ENCODE peak calls at places on chromosomes 4 and X, in ten cellular contexts. One of them, this sample, is unnamed.

GRCh38 chrX:45596190-45596808 is 395.6 kb upstream of the DIPK2B start:
- DNase-seq in tibial nerve: no peak
- DNase-seq in kidney epithelial cell: no peak
- DNase-seq in pancreas: no peak
- DNase-seq in keratinocyte: no peak
- DNase-seq in AG10803: peak; percentile 25
- DNase-seq in HepG2: no peak
- DNase-seq in ascending aorta: no peak
- DNase-seq in CD8-positive, alpha-beta T cell: no peak
- DNase-seq in cardiac muscle cell: no peak
- DNase-seq in this sample: no peak

GRCh38 chr4:176270669-176271068 is 1.6 kb upstream of the ASB5 start:
- DNase-seq in tibial nerve: no peak
- DNase-seq in kidney epithelial cell: peak; percentile 100
- DNase-seq in pancreas: no peak
- DNase-seq in keratinocyte: peak; percentile 81
- DNase-seq in AG10803: peak; percentile 98
- DNase-seq in HepG2: peak; percentile 20
- DNase-seq in ascending aorta: no peak
- DNase-seq in CD8-positive, alpha-beta T cell: no peak
- DNase-seq in cardiac muscle cell: no peak
- DNase-seq in this sample: peak; percentile 94

GRCh38 chr4:184168406-184169019 is 49.2 kb downstream of the ENPP6 start:
- DNase-seq in tibial nerve: peak; percentile 64
- DNase-seq in kidney epithelial cell: peak; percentile 14
- DNase-seq in pancreas: peak; percentile 86
- DNase-seq in keratinocyte: no peak
- DNase-seq in AG10803: peak; percentile 60
- DNase-seq in HepG2: peak; percentile 26
- DNase-seq in ascending aorta: peak; percentile 84
- DNase-seq in CD8-positive, alpha-beta T cell: peak; percentile 12
- DNase-seq in cardiac muscle cell: peak; percentile 85
- DNase-seq in this sample: no peak

GRCh38 chr4:79869597-79870336 is 203.3 kb downstream of the ANTXR2 start:
- DNase-seq in tibial nerve: no peak
- DNase-seq in kidney epithelial cell: no peak
- DNase-seq in pancreas: no peak
- DNase-seq in keratinocyte: no peak
- DNase-seq in AG10803: no peak
- DNase-seq in HepG2: no peak
- DNase-seq in ascending aorta: no peak
- DNase-seq in CD8-positive, alpha-beta T cell: no peak
- DNase-seq in cardiac muscle cell: peak; percentile 29
- DNase-seq in this sample: no peak

GRCh38 chrX:128759177-128759576 is 707.0 kb upstream of the ACTRT1 start:
- DNase-seq in tibial nerve: no peak
- DNase-seq in kidney epithelial cell: no peak
- DNase-seq in pancreas: no peak
- DNase-seq in keratinocyte: no peak
- DNase-seq in AG10803: no peak
- DNase-seq in HepG2: no peak
- DNase-seq in ascending aorta: no peak
- DNase-seq in CD8-positive, alpha-beta T cell: no peak
- DNase-seq in cardiac muscle cell: no peak
- DNase-seq in this sample: no peak

GRCh38 chrX:21225643-21226042 is 148.6 kb upstream of the CNKSR2 start:
- DNase-seq in tibial nerve: no peak
- DNase-seq in kidney epithelial cell: no peak
- DNase-seq in pancreas: no peak
- DNase-seq in keratinocyte: no peak
- DNase-seq in AG10803: peak; percentile 0
- DNase-seq in HepG2: no peak
- DNase-seq in ascending aorta: no peak
- DNase-seq in CD8-positive, alpha-beta T cell: no peak
- DNase-seq in cardiac muscle cell: no peak
- DNase-seq in this sample: no peak

GRCh38 chr4:13539047-13539720 is 5.1 kb downstream of the NKX3-2 start:
- DNase-seq in tibial nerve: no peak
- DNase-seq in kidney epithelial cell: no peak
- DNase-seq in pancreas: peak; percentile 41
- DNase-seq in keratinocyte: no peak
- DNase-seq in AG10803: no peak
- DNase-seq in HepG2: no peak
- DNase-seq in ascending aorta: no peak
- DNase-seq in CD8-positive, alpha-beta T cell: no peak
- DNase-seq in cardiac muscle cell: no peak
- DNase-seq in this sample: no peak

GRCh38 chr4:57182132-57182874 is 72.1 kb upstream of the IGFBP7 start:
- DNase-seq in tibial nerve: peak; percentile 45
- DNase-seq in kidney epithelial cell: no peak
- DNase-seq in pancreas: no peak
- DNase-seq in keratinocyte: no peak
- DNase-seq in AG10803: no peak
- DNase-seq in HepG2: no peak
- DNase-seq in ascending aorta: no peak
- DNase-seq in CD8-positive, alpha-beta T cell: no peak
- DNase-seq in cardiac muscle cell: no peak
- DNase-seq in this sample: no peak

GRCh38 chr4:81565137-81565870 is 93.6 kb upstream of the RASGEF1B start:
- DNase-seq in tibial nerve: peak; percentile 68
- DNase-seq in kidney epithelial cell: no peak
- DNase-seq in pancreas: peak; percentile 42
- DNase-seq in keratinocyte: no peak
- DNase-seq in AG10803: no peak
- DNase-seq in HepG2: no peak
- DNase-seq in ascending aorta: peak; percentile 81
- DNase-seq in CD8-positive, alpha-beta T cell: no peak
- DNase-seq in cardiac muscle cell: peak; percentile 36
- DNase-seq in this sample: no peak
- H3K4me3 ChIP-seq in tibial nerve: no peak overlapping the region
- H3K4me3 ChIP-seq in kidney epithelial cell: no peak overlapping the region
- H3K4me3 ChIP-seq in pancreas: no peak overlapping the region
- H3K4me3 ChIP-seq in keratinocyte: no peak overlapping the region
- H3K4me3 ChIP-seq in AG10803: no peak overlapping the region
- H3K4me3 ChIP-seq in HepG2: no peak overlapping the region
- H3K4me3 ChIP-seq in ascending aorta: peak overlapping the region; percentile 49
- H3K4me3 ChIP-seq in CD8-positive, alpha-beta T cell: no peak overlapping the region
- H3K4me3 ChIP-seq in cardiac muscle cell: no peak overlapping the region
- H3K4me3 ChIP-seq in this sample: no peak overlapping the region

DNA sequence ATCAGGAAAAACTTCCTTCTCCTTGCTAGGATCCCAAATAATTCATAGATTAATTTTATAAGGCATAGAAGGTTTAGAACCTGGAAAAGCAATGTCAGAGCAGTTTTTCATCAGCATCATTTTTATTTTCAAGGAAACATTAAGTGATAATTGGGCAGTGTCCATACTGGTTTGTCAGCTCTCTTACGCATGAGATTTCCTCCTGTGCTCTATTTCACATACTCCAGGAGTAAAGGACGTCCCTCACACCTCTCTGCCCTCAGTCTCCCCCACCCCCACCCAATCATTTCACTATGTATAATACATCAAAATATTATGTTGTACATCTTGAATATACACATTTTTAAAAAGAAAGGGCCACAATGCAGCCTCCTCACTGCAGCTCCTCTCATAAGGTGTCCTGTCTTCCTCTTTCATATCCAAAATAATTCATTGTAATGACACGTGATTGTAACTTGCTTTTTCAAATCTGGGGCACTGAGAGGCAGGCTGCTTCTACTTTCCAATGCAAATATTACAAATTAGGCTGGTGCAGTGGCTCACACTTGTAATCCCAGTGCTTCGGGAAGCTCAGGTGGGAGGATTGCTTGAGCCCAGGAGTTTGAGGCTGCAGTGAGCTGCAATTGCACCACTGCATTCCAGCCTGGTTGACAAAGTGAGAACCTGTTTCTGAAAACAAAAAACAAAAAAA is 34.4 kb downstream of the ARHGEF38 start:
- DNase-seq in tibial nerve: no peak
- DNase-seq in kidney epithelial cell: no peak
- DNase-seq in pancreas: no peak
- DNase-seq in keratinocyte: no peak
- DNase-seq in AG10803: no peak
- DNase-seq in HepG2: no peak
- DNase-seq in ascending aorta: no peak
- DNase-seq in CD8-positive, alpha-beta T cell: no peak
- DNase-seq in cardiac muscle cell: no peak
- DNase-seq in this sample: no peak
- H3K4me3 ChIP-seq in tibial nerve: no peak overlapping the region
- H3K4me3 ChIP-seq in kidney epithelial cell: no peak overlapping the region
- H3K4me3 ChIP-seq in pancreas: no peak overlapping the region
- H3K4me3 ChIP-seq in keratinocyte: no peak overlapping the region
- H3K4me3 ChIP-seq in AG10803: no peak overlapping the region
- H3K4me3 ChIP-seq in HepG2: no peak overlapping the region
- H3K4me3 ChIP-seq in ascending aorta: no peak overlapping the region
- H3K4me3 ChIP-seq in CD8-positive, alpha-beta T cell: no peak overlapping the region
- H3K4me3 ChIP-seq in cardiac muscle cell: no peak overlapping the region
- H3K4me3 ChIP-seq in this sample: no peak overlapping the region

GRCh38 chrX:72576161-72576896 is 3.7 kb upstream of the HDAC8 start:
- DNase-seq in tibial nerve: peak; percentile 4
- DNase-seq in kidney epithelial cell: no peak
- DNase-seq in pancreas: no peak
- DNase-seq in keratinocyte: no peak
- DNase-seq in AG10803: peak; percentile 43
- DNase-seq in HepG2: peak; percentile 1
- DNase-seq in ascending aorta: no peak
- DNase-seq in CD8-positive, alpha-beta T cell: no peak
- DNase-seq in cardiac muscle cell: no peak
- DNase-seq in this sample: no peak

GRCh38 chrX:72569786-72570185 is 2.9 kb downstream of the HDAC8 start:
- DNase-seq in tibial nerve: no peak
- DNase-seq in kidney epithelial cell: no peak
- DNase-seq in pancreas: no peak
- DNase-seq in keratinocyte: no peak
- DNase-seq in AG10803: peak; percentile 36
- DNase-seq in HepG2: no peak
- DNase-seq in ascending aorta: no peak
- DNase-seq in CD8-positive, alpha-beta T cell: no peak
- DNase-seq in cardiac muscle cell: no peak
- DNase-seq in this sample: no peak

GRCh38 chrX:72572248-72573157 is at the start of gene HDAC8:
- DNase-seq in tibial nerve: peak; percentile 52
- DNase-seq in kidney epithelial cell: peak; percentile 42
- DNase-seq in pancreas: peak; percentile 56
- DNase-seq in keratinocyte: no peak
- DNase-seq in AG10803: peak; percentile 79
- DNase-seq in HepG2: peak; percentile 76
- DNase-seq in ascending aorta: peak; percentile 77
- DNase-seq in CD8-positive, alpha-beta T cell: no peak
- DNase-seq in cardiac muscle cell: peak; percentile 65
- DNase-seq in this sample: peak; percentile 50

GRCh38 chrX:72568406-72569092 is 4.1 kb downstream of the HDAC8 start:
- DNase-seq in tibial nerve: no peak
- DNase-seq in kidney epithelial cell: no peak
- DNase-seq in pancreas: no peak
- DNase-seq in keratinocyte: no peak
- DNase-seq in AG10803: no peak
- DNase-seq in HepG2: no peak
- DNase-seq in ascending aorta: no peak
- DNase-seq in CD8-positive, alpha-beta T cell: no peak
- DNase-seq in cardiac muscle cell: no peak
- DNase-seq in this sample: no peak

GRCh38 chrX:72573158-72573511 is 492 bp upstream of the HDAC8 start:
- DNase-seq in tibial nerve: no peak
- DNase-seq in kidney epithelial cell: no peak
- DNase-seq in pancreas: no peak
- DNase-seq in keratinocyte: no peak
- DNase-seq in AG10803: no peak
- DNase-seq in HepG2: no peak
- DNase-seq in ascending aorta: no peak
- DNase-seq in CD8-positive, alpha-beta T cell: no peak
- DNase-seq in cardiac muscle cell: no peak
- DNase-seq in this sample: no peak
- H3K4me3 ChIP-seq in tibial nerve: peak overlapping the region; percentile 34
- H3K4me3 ChIP-seq in kidney epithelial cell: peak overlapping the region; percentile 65
- H3K4me3 ChIP-seq in pancreas: peak overlapping the region; percentile 51
- H3K4me3 ChIP-seq in keratinocyte: peak overlapping the region; percentile 60
- H3K4me3 ChIP-seq in AG10803: peak overlapping the region; percentile 80
- H3K4me3 ChIP-seq in HepG2: peak overlapping the region; percentile 66
- H3K4me3 ChIP-seq in ascending aorta: peak overlapping the region; percentile 71
- H3K4me3 ChIP-seq in CD8-positive, alpha-beta T cell: peak overlapping the region; percentile 96
- H3K4me3 ChIP-seq in cardiac muscle cell: peak overlapping the region; percentile 44
- H3K4me3 ChIP-seq in this sample: peak overlapping the region; percentile 69

GRCh38 chr4:4694812-4695211 is 153.0 kb upstream of the STX18 start:
- DNase-seq in tibial nerve: no peak
- DNase-seq in kidney epithelial cell: no peak
- DNase-seq in pancreas: no peak
- DNase-seq in keratinocyte: no peak
- DNase-seq in AG10803: no peak
- DNase-seq in HepG2: peak; percentile 16
- DNase-seq in ascending aorta: no peak
- DNase-seq in CD8-positive, alpha-beta T cell: no peak
- DNase-seq in cardiac muscle cell: no peak
- DNase-seq in this sample: no peak

GRCh38 chr4:4693258-4693657 is 151.4 kb upstream of the STX18 start:
- DNase-seq in tibial nerve: no peak
- DNase-seq in kidney epithelial cell: no peak
- DNase-seq in pancreas: no peak
- DNase-seq in keratinocyte: no peak
- DNase-seq in AG10803: peak; percentile 45
- DNase-seq in HepG2: peak; percentile 66
- DNase-seq in ascending aorta: no peak
- DNase-seq in CD8-positive, alpha-beta T cell: no peak
- DNase-seq in cardiac muscle cell: no peak
- DNase-seq in this sample: no peak

GRCh38 chr4:4693755-4694295 is 152.0 kb upstream of the STX18 start:
- DNase-seq in tibial nerve: no peak
- DNase-seq in kidney epithelial cell: no peak
- DNase-seq in pancreas: no peak
- DNase-seq in keratinocyte: no peak
- DNase-seq in AG10803: no peak
- DNase-seq in HepG2: no peak
- DNase-seq in ascending aorta: no peak
- DNase-seq in CD8-positive, alpha-beta T cell: no peak
- DNase-seq in cardiac muscle cell: no peak
- DNase-seq in this sample: no peak

GRCh38 chr4:4695497-4695896 is 153.6 kb upstream of the STX18 start:
- DNase-seq in tibial nerve: no peak
- DNase-seq in kidney epithelial cell: no peak
- DNase-seq in pancreas: no peak
- DNase-seq in keratinocyte: no peak
- DNase-seq in AG10803: no peak
- DNase-seq in HepG2: no peak
- DNase-seq in ascending aorta: no peak
- DNase-seq in CD8-positive, alpha-beta T cell: no peak
- DNase-seq in cardiac muscle cell: no peak
- DNase-seq in this sample: no peak

DNA sequence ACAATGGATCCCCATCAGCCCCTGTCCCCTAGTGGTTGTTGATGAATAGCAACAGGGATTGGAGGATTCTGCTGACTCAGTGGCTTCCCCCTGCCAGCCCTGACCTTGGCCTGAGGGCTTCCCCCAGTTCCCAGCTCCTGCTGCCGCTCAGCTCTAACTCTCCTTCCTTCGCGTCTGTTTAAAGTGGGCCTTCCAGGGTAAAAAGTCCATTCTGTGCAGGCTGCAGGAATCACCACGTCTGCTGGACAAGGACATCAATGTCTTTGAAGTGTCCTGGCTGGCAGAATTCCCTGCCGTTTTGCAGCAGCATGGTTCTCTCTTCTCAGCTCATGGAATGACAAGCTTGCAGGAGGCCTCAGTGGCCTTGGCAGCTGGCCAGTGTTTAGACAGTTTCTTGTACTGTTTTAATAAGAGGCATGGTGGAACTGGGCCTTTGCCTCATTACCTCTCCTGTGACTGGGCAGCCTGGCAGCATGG is 152.5 kb upstream of the STX18 start:
- DNase-seq in tibial nerve: no peak
- DNase-seq in kidney epithelial cell: no peak
- DNase-seq in pancreas: no peak
- DNase-seq in keratinocyte: no peak
- DNase-seq in AG10803: peak; percentile 42
- DNase-seq in HepG2: peak; percentile 92
- DNase-seq in ascending aorta: no peak
- DNase-seq in CD8-positive, alpha-beta T cell: no peak
- DNase-seq in cardiac muscle cell: peak; percentile 88
- DNase-seq in this sample: no peak
- H3K4me3 ChIP-seq in tibial nerve: no peak overlapping the region
- H3K4me3 ChIP-seq in kidney epithelial cell: no peak overlapping the region
- H3K4me3 ChIP-seq in pancreas: no peak overlapping the region
- H3K4me3 ChIP-seq in keratinocyte: no peak overlapping the region
- H3K4me3 ChIP-seq in AG10803: no peak overlapping the region
- H3K4me3 ChIP-seq in HepG2: no peak overlapping the region
- H3K4me3 ChIP-seq in ascending aorta: no peak overlapping the region
- H3K4me3 ChIP-seq in CD8-positive, alpha-beta T cell: no peak overlapping the region
- H3K4me3 ChIP-seq in cardiac muscle cell: no peak overlapping the region
- H3K4me3 ChIP-seq in this sample: no peak overlapping the region

This sample was measured in HFF-Myc.